ENCODE peak calls at places on chromosomes 16 and 17, in five cellular contexts. H, O, Q, B and E are unnamed samples.

GRCh38 chr17:9854255-9854654 is 28.5 kb downstream of the GLP2R start:
- DNase-seq in H (no peak), O (no peak), Q (no peak), B (no peak), E (no peak)

GRCh38 chr17:62797959-62798358 is 10.2 kb downstream of the MARCHF10 start:
- DNase-seq in H (no peak), O (no peak), Q (peak; percentile 77), B (no peak), E (no peak)

GRCh38 chr16:85871756-85872155 is 27.2 kb upstream of the IRF8 start:
- DNase-seq in H (no peak), O (no peak), Q (no peak), B (no peak), E (no peak)

GRCh38 chr17:80294210-80294609 is 33.6 kb downstream of the RNF213 start:
- DNase-seq in H (no peak), O (no peak), Q (no peak), B (no peak), E (no peak)

GRCh38 chr17:49993423-49994037 is 1.5 kb downstream of the DLX3 start:
- DNase-seq in H (peak; percentile 41), O (peak; percentile 43), Q (no peak), B (no peak), E (peak; percentile 24)

GRCh38 chr16:9419161-9419560 is 327.7 kb downstream of the HAPSTR1 start:
- DNase-seq in H (no peak), O (no peak), Q (no peak), B (no peak), E (no peak)

GRCh38 chr16:78407191-78407590 is 307.7 kb downstream of the WWOX start:
- DNase-seq in H (no peak), O (no peak), Q (no peak), B (no peak), E (no peak)

GRCh38 chr17:68238488-68238887 is 9.4 kb upstream of the AMZ2 start:
- DNase-seq in H (no peak), O (no peak), Q (no peak), B (peak; percentile 43), E (no peak)

GRCh38 chr17:76710863-76711611 is at the start of gene MXRA7:
- DNase-seq in H (peak; percentile 81), O (peak; percentile 37), Q (peak; percentile 69), B (peak; percentile 43), E (peak; percentile 61)

GRCh38 chr17:27776882-27777624 is 23.3 kb downstream of the NOS2 start:
- DNase-seq in H (no peak), O (no peak), Q (no peak), B (no peak), E (no peak)

GRCh38 chr16:69823831-69824563 is 61.9 kb downstream of the WWP2 start:
- DNase-seq in H (no peak), O (no peak), Q (peak; percentile 69), B (no peak), E (no peak)

GRCh38 chr17:52517176-52517575 is 358.7 kb upstream of the CA10 start:
- DNase-seq in H (no peak), O (no peak), Q (no peak), B (no peak), E (no peak)

GRCh38 chr17:27559996-27560481 is 70.9 kb upstream of the LGALS9 start:
- DNase-seq in H (no peak), O (peak; percentile 17), Q (peak; percentile 97), B (no peak), E (peak; percentile 38)

GRCh38 chr16:49287572-49287971 is 5.9 kb upstream of the CBLN1 start:
- DNase-seq in H (no peak), O (no peak), Q (no peak), B (no peak), E (no peak)

GRCh38 chr17:55324296-55324978 is 59.7 kb downstream of the HLF start:
- DNase-seq in H (no peak), O (no peak), Q (no peak), B (peak; percentile 3), E (no peak)

GRCh38 chr17:68437979-68438877 is 19.1 kb downstream of the WIPI1 start:
- DNase-seq in H (peak; percentile 66), O (no peak), Q (no peak), B (peak; percentile 59), E (no peak)

GRCh38 chr16:56609463-56609921 is 1.1 kb downstream of the MT2A start:
- DNase-seq in H (peak; percentile 80), O (peak; percentile 28), Q (peak; percentile 95), B (peak; percentile 95), E (no peak)

GRCh38 chr16:70714526-70715112 is 28.8 kb upstream of the MTSS2 start:
- DNase-seq in H (no peak), O (no peak), Q (no peak), B (no peak), E (no peak)

GRCh38 chr16:81435567-81435966 is 9.0 kb upstream of the CMIP start:
- DNase-seq in H (no peak), O (no peak), Q (no peak), B (no peak), E (no peak)

GRCh38 chr16:7746971-7747370 is 414.3 kb downstream of the RBFOX1 start:
- DNase-seq in H (no peak), O (no peak), Q (no peak), B (no peak), E (no peak)

GRCh38 chr16:83937267-83937666 is 15.8 kb upstream of the OSGIN1 start:
- DNase-seq in H (no peak), O (no peak), Q (no peak), B (no peak), E (no peak)

GRCh38 chr16:29111421-29111820 is 126.6 kb downstream of the LAT start:
- DNase-seq in H (no peak), O (no peak), Q (no peak), B (no peak), E (no peak)

GRCh38 chr17:81339502-81340296 is 44.6 kb upstream of the SLC38A10 start:
- DNase-seq in H (no peak), O (no peak), Q (no peak), B (no peak), E (no peak)

GRCh38 chr16:1413684-1414531 is 596 bp downstream of the UNKL start:
- DNase-seq in H (peak; percentile 83), O (peak; percentile 40), Q (peak; percentile 49), B (peak; percentile 83), E (peak; percentile 41)

GRCh38 chr16:56849690-56850680 is 15.0 kb upstream of the SLC12A3 start:
- DNase-seq in H (no peak), O (no peak), Q (no peak), B (no peak), E (no peak)

GRCh38 chr16:76194621-76195015 is 82.6 kb upstream of the CNTNAP4 start:
- DNase-seq in H (no peak), O (no peak), Q (no peak), B (no peak), E (peak; percentile 32)

GRCh38 chr17:73434154-73434553 is 122.4 kb upstream of the CDC42EP4 start:
- DNase-seq in H (no peak), O (no peak), Q (no peak), B (no peak), E (no peak)